ENCODE peak calls at places on chromosomes 12 and 14, in six cellular contexts. V is uterus, R is neural progenitor cell, Q is suprapubic skin, X is breast epithelium, T is mucosa of descending colon. H is an unnamed sample.

GRCh38 chr12:108799528-108800243 is 57.7 kb downstream of the SSH1 start:
- DNase-seq in V (no peak), R (no peak), Q (no peak), X (no peak), T (no peak), H (no peak)

GRCh38 chr12:80936353-80936641 is 1.4 kb downstream of the LIN7A start:
- DNase-seq in V (no peak), R (peak; percentile 68), Q (no peak), X (no peak), T (no peak), H (no peak)

GRCh38 chr12:52045794-52046199 is 5.4 kb upstream of the NR4A1 start:
- DNase-seq in V (peak; percentile 36), R (no peak), Q (no peak), X (no peak), T (peak; percentile 81), H (no peak)

GRCh38 chr12:4210158-4210557 is 63.4 kb upstream of the CCND2 start:
- DNase-seq in V (no peak), R (no peak), Q (no peak), X (no peak), T (no peak), H (no peak)

GRCh38 chr14:94009767-94010166 is 12.7 kb downstream of the CCDC197 start:
- DNase-seq in V (no peak), R (no peak), Q (no peak), X (no peak), T (no peak), H (no peak)

GRCh38 chr12:95004610-95005009 is 1.1 kb upstream of the NDUFA12 start:
- DNase-seq in V (no peak), R (no peak), Q (no peak), X (no peak), T (no peak), H (no peak)

GRCh38 chr14:74213907-74214803 is 25.1 kb upstream of the VSX2 start:
- DNase-seq in V (no peak), R (peak; percentile 56), Q (no peak), X (no peak), T (no peak), H (no peak)

GRCh38 chr14:22718091-22718490 is 48.4 kb upstream of the OXA1L start:
- DNase-seq in V (no peak), R (no peak), Q (no peak), X (no peak), T (no peak), H (no peak)

GRCh38 chr12:122491991-122492390 is 8.7 kb downstream of the ZCCHC8 start:
- DNase-seq in V (no peak), R (no peak), Q (no peak), X (no peak), T (no peak), H (no peak)

GRCh38 chr12:69151254-69151751 is 88.1 kb upstream of the CPSF6 start:
- DNase-seq in V (no peak), R (no peak), Q (no peak), X (no peak), T (no peak), H (no peak)

GRCh38 chr14:24607081-24607480 is 2.4 kb downstream of the GZMH start:
- DNase-seq in V (no peak), R (no peak), Q (no peak), X (no peak), T (no peak), H (no peak)

GRCh38 chr14:65496178-65496993 is 83.9 kb downstream of the FUT8 start:
- DNase-seq in V (no peak), R (no peak), Q (no peak), X (no peak), T (no peak), H (no peak)

GRCh38 chr12:78209851-78210493 is 379.3 kb downstream of the NAV3 start:
- DNase-seq in V (no peak), R (no peak), Q (no peak), X (no peak), T (no peak), H (peak; percentile 75)

GRCh38 chr12:47903151-47903611 is 1.6 kb downstream of the VDR start:
- DNase-seq in V (no peak), R (no peak), Q (no peak), X (no peak), T (no peak), H (no peak)

GRCh38 chr12:53995311-53996187 is 4.4 kb upstream of the HOXC9 start:
- DNase-seq in V (peak; percentile 75), R (no peak), Q (peak; percentile 83), X (no peak), T (peak; percentile 33), H (no peak)

GRCh38 chr12:26121841-26122680 is 2.8 kb downstream of the BHLHE41 start:
- DNase-seq in V (no peak), R (peak; percentile 74), Q (no peak), X (no peak), T (peak; percentile 58), H (peak; percentile 11)

GRCh38 chr14:68616255-68616902 is 176.5 kb downstream of the ZFP36L1 start:
- DNase-seq in V (no peak), R (no peak), Q (no peak), X (no peak), T (no peak), H (no peak)

GRCh38 chr14:105224845-105225585 is 23.3 kb upstream of the BTBD6 start:
- DNase-seq in V (no peak), R (no peak), Q (no peak), X (no peak), T (peak; percentile 10), H (no peak)

GRCh38 chr12:47757840-47758583 is 668 bp downstream of the RAPGEF3 start:
- DNase-seq in V (peak; percentile 50), R (peak; percentile 21), Q (no peak), X (no peak), T (peak; percentile 64), H (no peak)

GRCh38 chr12:94561943-94562411 is 88.4 kb downstream of the TMCC3 start:
- DNase-seq in V (no peak), R (no peak), Q (no peak), X (peak; percentile 81), T (no peak), H (no peak)

GRCh38 chr14:90580381-90581335 is 183.8 kb downstream of the CALM1 start:
- DNase-seq in V (no peak), R (peak; percentile 31), Q (no peak), X (no peak), T (no peak), H (no peak)

GRCh38 chr12:1234073-1234472 is 243.1 kb downstream of the ERC1 start:
- DNase-seq in V (no peak), R (no peak), Q (no peak), X (no peak), T (no peak), H (no peak)

GRCh38 chr12:31035226-31035625 is 38.4 kb upstream of the DDX11 start:
- DNase-seq in V (no peak), R (no peak), Q (no peak), X (no peak), T (no peak), H (no peak)

GRCh38 chr12:56126732-56127239 is 1.3 kb upstream of the ESYT1 start:
- DNase-seq in V (no peak), R (no peak), Q (no peak), X (no peak), T (no peak), H (no peak)

GRCh38 chr12:3042394-3042793 is 34.8 kb upstream of the TSPAN9 start:
- DNase-seq in V (no peak), R (no peak), Q (no peak), X (no peak), T (no peak), H (no peak)

GRCh38 chr14:99155173-99155777 is 116.7 kb downstream of the BCL11B start:
- DNase-seq in V (no peak), R (no peak), Q (peak; percentile 76), X (no peak), T (no peak), H (no peak)

GRCh38 chr14:95683793-95684192 is 2.4 kb upstream of the TCL1B start:
- DNase-seq in V (no peak), R (peak; percentile 25), Q (no peak), X (no peak), T (no peak), H (no peak)

GRCh38 chr12:111605931-111606625 is 7.0 kb upstream of the ATXN2 start:
- DNase-seq in V (no peak), R (no peak), Q (no peak), X (no peak), T (no peak), H (no peak)

GRCh38 chr12:111606651-111607232 is 7.6 kb upstream of the ATXN2 start:
- DNase-seq in V (no peak), R (no peak), Q (no peak), X (no peak), T (no peak), H (no peak)

GRCh38 chr12:111602348-111602747 is 3.2 kb upstream of the ATXN2 start:
- DNase-seq in V (no peak), R (no peak), Q (no peak), X (no peak), T (no peak), H (no peak)

DNA sequence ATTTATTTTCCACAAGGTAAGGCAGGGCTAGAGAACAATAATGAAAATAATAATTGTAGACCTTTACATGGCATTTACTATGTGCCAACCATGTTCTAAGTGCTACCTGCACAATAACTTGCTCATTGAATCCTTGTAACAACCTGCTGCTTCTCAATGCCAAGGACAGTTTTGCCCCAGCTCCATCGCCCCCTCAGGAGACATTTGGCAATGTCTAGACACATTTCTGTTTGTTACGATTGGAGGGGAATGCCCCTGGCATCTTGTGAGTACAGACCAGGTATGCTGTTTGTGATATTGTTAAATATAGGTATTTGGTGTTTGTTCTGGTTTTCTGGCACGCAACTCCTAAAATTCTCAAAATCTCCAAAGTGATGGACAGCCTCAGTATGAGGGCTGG is 8.1 kb upstream of the ATXN2 start:
- DNase-seq in V (no peak), R (no peak), Q (no peak), X (no peak), T (no peak), H (no peak)
- TF ChIP-seq CTCF in V (no peak), R (no peak), Q (no peak), X (no peak), T (no peak), H (no peak)

DNA sequence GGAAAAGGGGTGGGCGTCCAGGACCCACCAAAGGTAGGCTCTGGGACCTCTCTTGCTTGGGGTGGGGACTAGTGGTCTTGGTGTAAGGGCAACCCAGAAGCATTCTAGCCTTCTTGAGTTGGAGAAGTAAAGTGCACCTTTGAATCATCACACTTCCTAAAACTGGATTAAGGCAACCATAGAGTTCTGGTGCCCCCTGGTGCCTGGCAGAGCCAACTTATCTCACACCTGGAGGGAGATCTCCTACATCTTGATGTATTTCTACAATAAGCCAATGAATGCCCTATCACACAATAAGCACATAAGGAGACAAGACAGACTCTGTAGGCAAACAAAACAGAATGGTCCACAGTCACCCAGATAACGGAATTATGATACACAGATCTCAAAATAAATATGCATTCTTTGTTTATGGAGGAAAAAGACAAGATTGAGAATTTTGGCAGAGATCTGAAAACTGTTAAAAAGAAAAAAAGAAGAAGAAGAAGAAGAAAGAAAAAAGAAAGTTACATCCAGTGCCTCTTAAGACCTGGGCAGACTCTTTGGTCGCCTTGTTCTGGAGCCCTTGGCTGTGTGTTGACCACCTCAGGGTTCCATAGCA is 95.9 kb upstream of the PPP2R5C start:
- DNase-seq in V (peak; percentile 43), R (peak; percentile 66), Q (no peak), X (no peak), T (no peak), H (peak; percentile 60)
- TF ChIP-seq CTCF in V (peak; percentile 10), R (peak; percentile 72), Q (peak; percentile 21), X (no peak), T (no peak), H (peak; percentile 59)

GRCh38 chr12:74317078-74317581 is 220.5 kb upstream of the ATXN7L3B start:
- DNase-seq in V (peak; percentile 17), R (peak; percentile 60), Q (no peak), X (no peak), T (no peak), H (peak; percentile 30)
- TF ChIP-seq CTCF in V (no peak), R (peak; percentile 69), Q (no peak), X (no peak), T (no peak), H (peak; percentile 66)

GRCh38 chr12:74747305-74747704 is 209.7 kb downstream of the ATXN7L3B start:
- DNase-seq in V (no peak), R (no peak), Q (no peak), X (no peak), T (no peak), H (no peak)
- TF ChIP-seq CTCF in V (no peak), R (no peak), Q (no peak), X (no peak), T (no peak), H (no peak)

H was measured in WERI-Rb-1.